ENCODE peak calls at places on chromosomes 13 and 19, in ten cellular contexts. One of them, this sample, is unnamed.

GRCh38 chr13:33676700-33677048 is 141.3 kb upstream of the RFC3 start:
- DNase-seq in body of pancreas: peak
- DNase-seq in colonic mucosa: peak
- DNase-seq in T-cell: no peak
- DNase-seq in brain microvascular endothelial cell: peak
- DNase-seq in AG09309: peak
- DNase-seq in hepatocyte: peak
- DNase-seq in neural crest cell: no peak
- DNase-seq in NCI-H2081 treated with DMSO at 0.1 percent for 48 hours: peak
- DNase-seq in activated T-helper 9 cell treated with anti-CD3 and anti-CD28 coated beads, Interleukin-2, amount 50 U/mL, for 16 hours: no peak
- DNase-seq in this sample: no peak

GRCh38 chr19:615619-616018 is 17.7 kb downstream of the POLRMT start:
- DNase-seq in body of pancreas: no peak
- DNase-seq in colonic mucosa: no peak
- DNase-seq in T-cell: no peak
- DNase-seq in brain microvascular endothelial cell: no peak
- DNase-seq in AG09309: no peak
- DNase-seq in hepatocyte: no peak
- DNase-seq in neural crest cell: no peak
- DNase-seq in NCI-H2081 treated with DMSO at 0.1 percent for 48 hours: no peak
- DNase-seq in activated T-helper 9 cell treated with anti-CD3 and anti-CD28 coated beads, Interleukin-2, amount 50 U/mL, for 16 hours: no peak
- DNase-seq in this sample: no peak

GRCh38 chr13:80274643-80275042 is 66.3 kb downstream of the SPRY2 start:
- DNase-seq in body of pancreas: no peak
- DNase-seq in colonic mucosa: no peak
- DNase-seq in T-cell: no peak
- DNase-seq in brain microvascular endothelial cell: no peak
- DNase-seq in AG09309: no peak
- DNase-seq in hepatocyte: no peak
- DNase-seq in neural crest cell: no peak
- DNase-seq in NCI-H2081 treated with DMSO at 0.1 percent for 48 hours: no peak
- DNase-seq in activated T-helper 9 cell treated with anti-CD3 and anti-CD28 coated beads, Interleukin-2, amount 50 U/mL, for 16 hours: no peak
- DNase-seq in this sample: no peak

GRCh38 chr19:38974599-38975213 is 836 bp downstream of the FBXO17 start:
- DNase-seq in body of pancreas: no peak
- DNase-seq in colonic mucosa: no peak
- DNase-seq in T-cell: no peak
- DNase-seq in brain microvascular endothelial cell: no peak
- DNase-seq in AG09309: no peak
- DNase-seq in hepatocyte: peak
- DNase-seq in neural crest cell: no peak
- DNase-seq in NCI-H2081 treated with DMSO at 0.1 percent for 48 hours: no peak
- DNase-seq in activated T-helper 9 cell treated with anti-CD3 and anti-CD28 coated beads, Interleukin-2, amount 50 U/mL, for 16 hours: no peak
- DNase-seq in this sample: no peak

GRCh38 chr13:48500652-48501197 is 32.2 kb downstream of the RCBTB2 start:
- DNase-seq in body of pancreas: peak
- DNase-seq in colonic mucosa: no peak
- DNase-seq in T-cell: no peak
- DNase-seq in brain microvascular endothelial cell: peak
- DNase-seq in AG09309: peak
- DNase-seq in hepatocyte: peak
- DNase-seq in neural crest cell: no peak
- DNase-seq in NCI-H2081 treated with DMSO at 0.1 percent for 48 hours: no peak
- DNase-seq in activated T-helper 9 cell treated with anti-CD3 and anti-CD28 coated beads, Interleukin-2, amount 50 U/mL, for 16 hours: no peak
- DNase-seq in this sample: no peak

GRCh38 chr19:1880611-1881392 is 4.5 kb downstream of the ABHD17A start:
- DNase-seq in body of pancreas: no peak
- DNase-seq in colonic mucosa: no peak
- DNase-seq in T-cell: no peak
- DNase-seq in brain microvascular endothelial cell: no peak
- DNase-seq in AG09309: no peak
- DNase-seq in hepatocyte: no peak
- DNase-seq in neural crest cell: no peak
- DNase-seq in NCI-H2081 treated with DMSO at 0.1 percent for 48 hours: no peak
- DNase-seq in activated T-helper 9 cell treated with anti-CD3 and anti-CD28 coated beads, Interleukin-2, amount 50 U/mL, for 16 hours: no peak
- DNase-seq in this sample: no peak

GRCh38 chr19:32631381-32631780 is 43.6 kb downstream of the ANKRD27 start:
- DNase-seq in body of pancreas: no peak
- DNase-seq in colonic mucosa: no peak
- DNase-seq in T-cell: no peak
- DNase-seq in brain microvascular endothelial cell: no peak
- DNase-seq in AG09309: no peak
- DNase-seq in hepatocyte: no peak
- DNase-seq in neural crest cell: no peak
- DNase-seq in NCI-H2081 treated with DMSO at 0.1 percent for 48 hours: no peak
- DNase-seq in activated T-helper 9 cell treated with anti-CD3 and anti-CD28 coated beads, Interleukin-2, amount 50 U/mL, for 16 hours: no peak
- DNase-seq in this sample: no peak

GRCh38 chr13:43663474-43664090 is 123.2 kb downstream of the ENOX1 start:
- DNase-seq in body of pancreas: no peak
- DNase-seq in colonic mucosa: no peak
- DNase-seq in T-cell: no peak
- DNase-seq in brain microvascular endothelial cell: no peak
- DNase-seq in AG09309: no peak
- DNase-seq in hepatocyte: no peak
- DNase-seq in neural crest cell: no peak
- DNase-seq in NCI-H2081 treated with DMSO at 0.1 percent for 48 hours: no peak
- DNase-seq in activated T-helper 9 cell treated with anti-CD3 and anti-CD28 coated beads, Interleukin-2, amount 50 U/mL, for 16 hours: no peak
- DNase-seq in this sample: no peak

GRCh38 chr13:98334620-98335205 is 157.6 kb upstream of the RNF113B start:
- DNase-seq in body of pancreas: no peak
- DNase-seq in colonic mucosa: no peak
- DNase-seq in T-cell: no peak
- DNase-seq in brain microvascular endothelial cell: no peak
- DNase-seq in AG09309: no peak
- DNase-seq in hepatocyte: no peak
- DNase-seq in neural crest cell: no peak
- DNase-seq in NCI-H2081 treated with DMSO at 0.1 percent for 48 hours: no peak
- DNase-seq in activated T-helper 9 cell treated with anti-CD3 and anti-CD28 coated beads, Interleukin-2, amount 50 U/mL, for 16 hours: no peak
- DNase-seq in this sample: no peak

GRCh38 chr13:106847049-106847448 is 279.1 kb upstream of the ARGLU1 start:
- DNase-seq in body of pancreas: no peak
- DNase-seq in colonic mucosa: no peak
- DNase-seq in T-cell: no peak
- DNase-seq in brain microvascular endothelial cell: no peak
- DNase-seq in AG09309: no peak
- DNase-seq in hepatocyte: no peak
- DNase-seq in neural crest cell: no peak
- DNase-seq in NCI-H2081 treated with DMSO at 0.1 percent for 48 hours: no peak
- DNase-seq in activated T-helper 9 cell treated with anti-CD3 and anti-CD28 coated beads, Interleukin-2, amount 50 U/mL, for 16 hours: no peak
- DNase-seq in this sample: no peak

GRCh38 chr19:2534374-2535050 is 58.6 kb downstream of the GADD45B start:
- DNase-seq in body of pancreas: no peak
- DNase-seq in colonic mucosa: no peak
- DNase-seq in T-cell: no peak
- DNase-seq in brain microvascular endothelial cell: no peak
- DNase-seq in AG09309: no peak
- DNase-seq in hepatocyte: no peak
- DNase-seq in neural crest cell: no peak
- DNase-seq in NCI-H2081 treated with DMSO at 0.1 percent for 48 hours: no peak
- DNase-seq in activated T-helper 9 cell treated with anti-CD3 and anti-CD28 coated beads, Interleukin-2, amount 50 U/mL, for 16 hours: no peak
- DNase-seq in this sample: no peak

GRCh38 chr13:29703421-29703820 is 107.9 kb upstream of the SLC7A1 start:
- DNase-seq in body of pancreas: no peak
- DNase-seq in colonic mucosa: no peak
- DNase-seq in T-cell: no peak
- DNase-seq in brain microvascular endothelial cell: no peak
- DNase-seq in AG09309: no peak
- DNase-seq in hepatocyte: no peak
- DNase-seq in neural crest cell: no peak
- DNase-seq in NCI-H2081 treated with DMSO at 0.1 percent for 48 hours: no peak
- DNase-seq in activated T-helper 9 cell treated with anti-CD3 and anti-CD28 coated beads, Interleukin-2, amount 50 U/mL, for 16 hours: no peak
- DNase-seq in this sample: no peak

GRCh38 chr19:38190061-38190460 is 34.0 kb downstream of the DPF1 start:
- DNase-seq in body of pancreas: no peak
- DNase-seq in colonic mucosa: no peak
- DNase-seq in T-cell: no peak
- DNase-seq in brain microvascular endothelial cell: no peak
- DNase-seq in AG09309: no peak
- DNase-seq in hepatocyte: no peak
- DNase-seq in neural crest cell: no peak
- DNase-seq in NCI-H2081 treated with DMSO at 0.1 percent for 48 hours: no peak
- DNase-seq in activated T-helper 9 cell treated with anti-CD3 and anti-CD28 coated beads, Interleukin-2, amount 50 U/mL, for 16 hours: no peak
- DNase-seq in this sample: no peak

GRCh38 chr13:101917475-101917810 is 465.0 kb downstream of the ITGBL1 start:
- DNase-seq in body of pancreas: peak
- DNase-seq in colonic mucosa: no peak
- DNase-seq in T-cell: no peak
- DNase-seq in brain microvascular endothelial cell: no peak
- DNase-seq in AG09309: no peak
- DNase-seq in hepatocyte: no peak
- DNase-seq in neural crest cell: no peak
- DNase-seq in NCI-H2081 treated with DMSO at 0.1 percent for 48 hours: no peak
- DNase-seq in activated T-helper 9 cell treated with anti-CD3 and anti-CD28 coated beads, Interleukin-2, amount 50 U/mL, for 16 hours: no peak
- DNase-seq in this sample: no peak

GRCh38 chr19:42323473-42323851 is 2.0 kb upstream of the MEGF8 start:
- DNase-seq in body of pancreas: no peak
- DNase-seq in colonic mucosa: peak
- DNase-seq in T-cell: no peak
- DNase-seq in brain microvascular endothelial cell: no peak
- DNase-seq in AG09309: no peak
- DNase-seq in hepatocyte: no peak
- DNase-seq in neural crest cell: no peak
- DNase-seq in NCI-H2081 treated with DMSO at 0.1 percent for 48 hours: no peak
- DNase-seq in activated T-helper 9 cell treated with anti-CD3 and anti-CD28 coated beads, Interleukin-2, amount 50 U/mL, for 16 hours: no peak
- DNase-seq in this sample: no peak

GRCh38 chr13:112248909-112249592 is 127.1 kb upstream of the SPACA7 start:
- DNase-seq in body of pancreas: no peak
- DNase-seq in colonic mucosa: peak
- DNase-seq in T-cell: no peak
- DNase-seq in brain microvascular endothelial cell: no peak
- DNase-seq in AG09309: no peak
- DNase-seq in hepatocyte: no peak
- DNase-seq in neural crest cell: no peak
- DNase-seq in NCI-H2081 treated with DMSO at 0.1 percent for 48 hours: no peak
- DNase-seq in activated T-helper 9 cell treated with anti-CD3 and anti-CD28 coated beads, Interleukin-2, amount 50 U/mL, for 16 hours: no peak
- DNase-seq in this sample: no peak

GRCh38 chr19:3351702-3352447 is 14.5 kb upstream of the NFIC start:
- DNase-seq in body of pancreas: no peak
- DNase-seq in colonic mucosa: no peak
- DNase-seq in T-cell: no peak
- DNase-seq in brain microvascular endothelial cell: no peak
- DNase-seq in AG09309: no peak
- DNase-seq in hepatocyte: no peak
- DNase-seq in neural crest cell: no peak
- DNase-seq in NCI-H2081 treated with DMSO at 0.1 percent for 48 hours: no peak
- DNase-seq in activated T-helper 9 cell treated with anti-CD3 and anti-CD28 coated beads, Interleukin-2, amount 50 U/mL, for 16 hours: no peak
- DNase-seq in this sample: no peak

GRCh38 chr19:43638991-43639494 is 607 bp downstream of the CADM4 start:
- DNase-seq in body of pancreas: no peak
- DNase-seq in colonic mucosa: no peak
- DNase-seq in T-cell: no peak
- DNase-seq in brain microvascular endothelial cell: no peak
- DNase-seq in AG09309: no peak
- DNase-seq in hepatocyte: no peak
- DNase-seq in neural crest cell: no peak
- DNase-seq in NCI-H2081 treated with DMSO at 0.1 percent for 48 hours: no peak
- DNase-seq in activated T-helper 9 cell treated with anti-CD3 and anti-CD28 coated beads, Interleukin-2, amount 50 U/mL, for 16 hours: no peak
- DNase-seq in this sample: no peak

GRCh38 chr19:33456845-33457220 is 64.8 kb downstream of the PEPD start:
- DNase-seq in body of pancreas: no peak
- DNase-seq in colonic mucosa: no peak
- DNase-seq in T-cell: no peak
- DNase-seq in brain microvascular endothelial cell: no peak
- DNase-seq in AG09309: no peak
- DNase-seq in hepatocyte: no peak
- DNase-seq in neural crest cell: no peak
- DNase-seq in NCI-H2081 treated with DMSO at 0.1 percent for 48 hours: no peak
- DNase-seq in activated T-helper 9 cell treated with anti-CD3 and anti-CD28 coated beads, Interleukin-2, amount 50 U/mL, for 16 hours: no peak
- DNase-seq in this sample: no peak

GRCh38 chr13:41017153-41017552 is 2.0 kb downstream of the ELF1 start:
- DNase-seq in body of pancreas: peak
- DNase-seq in colonic mucosa: no peak
- DNase-seq in T-cell: peak
- DNase-seq in brain microvascular endothelial cell: no peak
- DNase-seq in AG09309: no peak
- DNase-seq in hepatocyte: peak
- DNase-seq in neural crest cell: no peak
- DNase-seq in NCI-H2081 treated with DMSO at 0.1 percent for 48 hours: no peak
- DNase-seq in activated T-helper 9 cell treated with anti-CD3 and anti-CD28 coated beads, Interleukin-2, amount 50 U/mL, for 16 hours: no peak
- DNase-seq in this sample: peak

GRCh38 chr19:49588370-49589122 is 2.4 kb upstream of the PRR12 start:
- DNase-seq in body of pancreas: no peak
- DNase-seq in colonic mucosa: peak
- DNase-seq in T-cell: peak
- DNase-seq in brain microvascular endothelial cell: no peak
- DNase-seq in AG09309: no peak
- DNase-seq in hepatocyte: no peak
- DNase-seq in neural crest cell: no peak
- DNase-seq in NCI-H2081 treated with DMSO at 0.1 percent for 48 hours: no peak
- DNase-seq in activated T-helper 9 cell treated with anti-CD3 and anti-CD28 coated beads, Interleukin-2, amount 50 U/mL, for 16 hours: no peak
- DNase-seq in this sample: peak

GRCh38 chr13:51971520-51972426 is 39.5 kb downstream of the ATP7B start:
- DNase-seq in body of pancreas: no peak
- DNase-seq in colonic mucosa: no peak
- DNase-seq in T-cell: no peak
- DNase-seq in brain microvascular endothelial cell: no peak
- DNase-seq in AG09309: no peak
- DNase-seq in hepatocyte: no peak
- DNase-seq in neural crest cell: no peak
- DNase-seq in NCI-H2081 treated with DMSO at 0.1 percent for 48 hours: no peak
- DNase-seq in activated T-helper 9 cell treated with anti-CD3 and anti-CD28 coated beads, Interleukin-2, amount 50 U/mL, for 16 hours: no peak
- DNase-seq in this sample: no peak

GRCh38 chr19:51124216-51124615 is 490 bp upstream of the SIGLEC9 start:
- DNase-seq in body of pancreas: no peak
- DNase-seq in colonic mucosa: no peak
- DNase-seq in T-cell: no peak
- DNase-seq in brain microvascular endothelial cell: no peak
- DNase-seq in AG09309: no peak
- DNase-seq in hepatocyte: no peak
- DNase-seq in neural crest cell: no peak
- DNase-seq in NCI-H2081 treated with DMSO at 0.1 percent for 48 hours: no peak
- DNase-seq in activated T-helper 9 cell treated with anti-CD3 and anti-CD28 coated beads, Interleukin-2, amount 50 U/mL, for 16 hours: no peak
- DNase-seq in this sample: no peak

GRCh38 chr19:10718205-10719196 is 622 bp downstream of the DNM2 start:
- DNase-seq in body of pancreas: peak
- DNase-seq in colonic mucosa: no peak
- DNase-seq in T-cell: peak
- DNase-seq in brain microvascular endothelial cell: no peak
- DNase-seq in AG09309: no peak
- DNase-seq in hepatocyte: peak
- DNase-seq in neural crest cell: peak
- DNase-seq in NCI-H2081 treated with DMSO at 0.1 percent for 48 hours: no peak
- DNase-seq in activated T-helper 9 cell treated with anti-CD3 and anti-CD28 coated beads, Interleukin-2, amount 50 U/mL, for 16 hours: peak
- DNase-seq in this sample: peak

GRCh38 chr13:52906122-52906903 is 57.9 kb upstream of the PCDH8 start:
- DNase-seq in body of pancreas: no peak
- DNase-seq in colonic mucosa: no peak
- DNase-seq in T-cell: no peak
- DNase-seq in brain microvascular endothelial cell: no peak
- DNase-seq in AG09309: no peak
- DNase-seq in hepatocyte: no peak
- DNase-seq in neural crest cell: no peak
- DNase-seq in NCI-H2081 treated with DMSO at 0.1 percent for 48 hours: no peak
- DNase-seq in activated T-helper 9 cell treated with anti-CD3 and anti-CD28 coated beads, Interleukin-2, amount 50 U/mL, for 16 hours: no peak
- DNase-seq in this sample: no peak

GRCh38 chr19:55247621-55248099 is 11.2 kb downstream of the PPP6R1 start:
- DNase-seq in body of pancreas: peak
- DNase-seq in colonic mucosa: peak
- DNase-seq in T-cell: no peak
- DNase-seq in brain microvascular endothelial cell: peak
- DNase-seq in AG09309: no peak
- DNase-seq in hepatocyte: no peak
- DNase-seq in neural crest cell: no peak
- DNase-seq in NCI-H2081 treated with DMSO at 0.1 percent for 48 hours: no peak
- DNase-seq in activated T-helper 9 cell treated with anti-CD3 and anti-CD28 coated beads, Interleukin-2, amount 50 U/mL, for 16 hours: no peak
- DNase-seq in this sample: no peak